ENCODE peak calls at places on chromosomes 2 and 18, in ten cellular contexts. One of them, this sample, is unnamed.

GRCh38 chr2:143426296-143426695 is 297.1 kb downstream of the ARHGAP15 start:
- DNase-seq in dermis blood vessel endothelial cell: no peak
- DNase-seq in fibroblast of pulmonary artery: peak; percentile 64
- DNase-seq in T-helper 2 cell: no peak
- DNase-seq in endothelial cell: no peak
- DNase-seq in cardiac fibroblast: peak; percentile 42
- DNase-seq in stimulated activated CD4-positive, alpha-beta T cell treated with anti-CD3 and anti-CD28 coated beads, Interleukin-1b, Interleukin-23, amount 100 ng/mL, for 1 hour: no peak
- DNase-seq in stimulated activated effector memory CD8-positive, alpha-beta T cell treated with anti-CD3 and anti-CD28 coated beads, Interleukin-12 subunit alpha, Interleukin-12 subunit beta, amount 100 ng/mL, for 72 hours: no peak
- DNase-seq in right lobe of liver: no peak
- DNase-seq in caudate nucleus: no peak
- DNase-seq in this sample: no peak

GRCh38 chr18:68660355-68661183 is 54.3 kb downstream of the TMX3 start:
- DNase-seq in dermis blood vessel endothelial cell: peak; percentile 60
- DNase-seq in fibroblast of pulmonary artery: peak; percentile 75
- DNase-seq in T-helper 2 cell: no peak
- DNase-seq in endothelial cell: no peak
- DNase-seq in cardiac fibroblast: peak; percentile 74
- DNase-seq in stimulated activated CD4-positive, alpha-beta T cell treated with anti-CD3 and anti-CD28 coated beads, Interleukin-1b, Interleukin-23, amount 100 ng/mL, for 1 hour: no peak
- DNase-seq in stimulated activated effector memory CD8-positive, alpha-beta T cell treated with anti-CD3 and anti-CD28 coated beads, Interleukin-12 subunit alpha, Interleukin-12 subunit beta, amount 100 ng/mL, for 72 hours: no peak
- DNase-seq in right lobe of liver: no peak
- DNase-seq in caudate nucleus: no peak
- DNase-seq in this sample: no peak

GRCh38 chr2:105261061-105261460 is 19.5 kb downstream of the GPR45 start:
- DNase-seq in dermis blood vessel endothelial cell: no peak
- DNase-seq in fibroblast of pulmonary artery: peak; percentile 84
- DNase-seq in T-helper 2 cell: no peak
- DNase-seq in endothelial cell: no peak
- DNase-seq in cardiac fibroblast: peak; percentile 80
- DNase-seq in stimulated activated CD4-positive, alpha-beta T cell treated with anti-CD3 and anti-CD28 coated beads, Interleukin-1b, Interleukin-23, amount 100 ng/mL, for 1 hour: no peak
- DNase-seq in stimulated activated effector memory CD8-positive, alpha-beta T cell treated with anti-CD3 and anti-CD28 coated beads, Interleukin-12 subunit alpha, Interleukin-12 subunit beta, amount 100 ng/mL, for 72 hours: no peak
- DNase-seq in right lobe of liver: no peak
- DNase-seq in caudate nucleus: no peak
- DNase-seq in this sample: peak; percentile 11

GRCh38 chr2:187354653-187355052 is 93.4 kb downstream of the CALCRL start:
- DNase-seq in dermis blood vessel endothelial cell: no peak
- DNase-seq in fibroblast of pulmonary artery: no peak
- DNase-seq in T-helper 2 cell: no peak
- DNase-seq in endothelial cell: no peak
- DNase-seq in cardiac fibroblast: no peak
- DNase-seq in stimulated activated CD4-positive, alpha-beta T cell treated with anti-CD3 and anti-CD28 coated beads, Interleukin-1b, Interleukin-23, amount 100 ng/mL, for 1 hour: no peak
- DNase-seq in stimulated activated effector memory CD8-positive, alpha-beta T cell treated with anti-CD3 and anti-CD28 coated beads, Interleukin-12 subunit alpha, Interleukin-12 subunit beta, amount 100 ng/mL, for 72 hours: no peak
- DNase-seq in right lobe of liver: no peak
- DNase-seq in caudate nucleus: no peak
- DNase-seq in this sample: no peak

GRCh38 chr2:59664946-59665345 is 888.5 kb downstream of the BCL11A start:
- DNase-seq in dermis blood vessel endothelial cell: no peak
- DNase-seq in fibroblast of pulmonary artery: no peak
- DNase-seq in T-helper 2 cell: no peak
- DNase-seq in endothelial cell: no peak
- DNase-seq in cardiac fibroblast: no peak
- DNase-seq in stimulated activated CD4-positive, alpha-beta T cell treated with anti-CD3 and anti-CD28 coated beads, Interleukin-1b, Interleukin-23, amount 100 ng/mL, for 1 hour: no peak
- DNase-seq in stimulated activated effector memory CD8-positive, alpha-beta T cell treated with anti-CD3 and anti-CD28 coated beads, Interleukin-12 subunit alpha, Interleukin-12 subunit beta, amount 100 ng/mL, for 72 hours: no peak
- DNase-seq in right lobe of liver: no peak
- DNase-seq in caudate nucleus: no peak
- DNase-seq in this sample: no peak

GRCh38 chr2:133241231-133241575 is 327.1 kb downstream of the NCKAP5 start:
- DNase-seq in dermis blood vessel endothelial cell: no peak
- DNase-seq in fibroblast of pulmonary artery: no peak
- DNase-seq in T-helper 2 cell: no peak
- DNase-seq in endothelial cell: no peak
- DNase-seq in cardiac fibroblast: peak; percentile 3
- DNase-seq in stimulated activated CD4-positive, alpha-beta T cell treated with anti-CD3 and anti-CD28 coated beads, Interleukin-1b, Interleukin-23, amount 100 ng/mL, for 1 hour: no peak
- DNase-seq in stimulated activated effector memory CD8-positive, alpha-beta T cell treated with anti-CD3 and anti-CD28 coated beads, Interleukin-12 subunit alpha, Interleukin-12 subunit beta, amount 100 ng/mL, for 72 hours: no peak
- DNase-seq in right lobe of liver: no peak
- DNase-seq in caudate nucleus: no peak
- DNase-seq in this sample: no peak

GRCh38 chr2:237667891-237668290 is 40.5 kb downstream of the LRRFIP1 start:
- DNase-seq in dermis blood vessel endothelial cell: no peak
- DNase-seq in fibroblast of pulmonary artery: no peak
- DNase-seq in T-helper 2 cell: no peak
- DNase-seq in endothelial cell: no peak
- DNase-seq in cardiac fibroblast: no peak
- DNase-seq in stimulated activated CD4-positive, alpha-beta T cell treated with anti-CD3 and anti-CD28 coated beads, Interleukin-1b, Interleukin-23, amount 100 ng/mL, for 1 hour: no peak
- DNase-seq in stimulated activated effector memory CD8-positive, alpha-beta T cell treated with anti-CD3 and anti-CD28 coated beads, Interleukin-12 subunit alpha, Interleukin-12 subunit beta, amount 100 ng/mL, for 72 hours: no peak
- DNase-seq in right lobe of liver: no peak
- DNase-seq in caudate nucleus: no peak
- DNase-seq in this sample: no peak

GRCh38 chr2:239930378-239930777 is 94.8 kb downstream of the NDUFA10 start:
- DNase-seq in dermis blood vessel endothelial cell: no peak
- DNase-seq in fibroblast of pulmonary artery: no peak
- DNase-seq in T-helper 2 cell: no peak
- DNase-seq in endothelial cell: peak; percentile 1
- DNase-seq in cardiac fibroblast: no peak
- DNase-seq in stimulated activated CD4-positive, alpha-beta T cell treated with anti-CD3 and anti-CD28 coated beads, Interleukin-1b, Interleukin-23, amount 100 ng/mL, for 1 hour: no peak
- DNase-seq in stimulated activated effector memory CD8-positive, alpha-beta T cell treated with anti-CD3 and anti-CD28 coated beads, Interleukin-12 subunit alpha, Interleukin-12 subunit beta, amount 100 ng/mL, for 72 hours: no peak
- DNase-seq in right lobe of liver: peak; percentile 45
- DNase-seq in caudate nucleus: no peak
- DNase-seq in this sample: no peak

GRCh38 chr2:29010946-29011649 is 30.0 kb downstream of the TOGARAM2 start:
- DNase-seq in dermis blood vessel endothelial cell: peak; percentile 13
- DNase-seq in fibroblast of pulmonary artery: peak; percentile 85
- DNase-seq in T-helper 2 cell: no peak
- DNase-seq in endothelial cell: no peak
- DNase-seq in cardiac fibroblast: peak; percentile 87
- DNase-seq in stimulated activated CD4-positive, alpha-beta T cell treated with anti-CD3 and anti-CD28 coated beads, Interleukin-1b, Interleukin-23, amount 100 ng/mL, for 1 hour: no peak
- DNase-seq in stimulated activated effector memory CD8-positive, alpha-beta T cell treated with anti-CD3 and anti-CD28 coated beads, Interleukin-12 subunit alpha, Interleukin-12 subunit beta, amount 100 ng/mL, for 72 hours: peak; percentile 84
- DNase-seq in right lobe of liver: no peak
- DNase-seq in caudate nucleus: no peak
- DNase-seq in this sample: no peak

GRCh38 chr2:15628899-15629855 is 37.5 kb downstream of the DDX1 start:
- DNase-seq in dermis blood vessel endothelial cell: no peak
- DNase-seq in fibroblast of pulmonary artery: no peak
- DNase-seq in T-helper 2 cell: no peak
- DNase-seq in endothelial cell: no peak
- DNase-seq in cardiac fibroblast: no peak
- DNase-seq in stimulated activated CD4-positive, alpha-beta T cell treated with anti-CD3 and anti-CD28 coated beads, Interleukin-1b, Interleukin-23, amount 100 ng/mL, for 1 hour: no peak
- DNase-seq in stimulated activated effector memory CD8-positive, alpha-beta T cell treated with anti-CD3 and anti-CD28 coated beads, Interleukin-12 subunit alpha, Interleukin-12 subunit beta, amount 100 ng/mL, for 72 hours: no peak
- DNase-seq in right lobe of liver: no peak
- DNase-seq in caudate nucleus: no peak
- DNase-seq in this sample: no peak

GRCh38 chr2:236663671-236664101 is 94.1 kb downstream of the ACKR3 start:
- DNase-seq in dermis blood vessel endothelial cell: no peak
- DNase-seq in fibroblast of pulmonary artery: peak; percentile 69
- DNase-seq in T-helper 2 cell: no peak
- DNase-seq in endothelial cell: no peak
- DNase-seq in cardiac fibroblast: peak; percentile 93
- DNase-seq in stimulated activated CD4-positive, alpha-beta T cell treated with anti-CD3 and anti-CD28 coated beads, Interleukin-1b, Interleukin-23, amount 100 ng/mL, for 1 hour: no peak
- DNase-seq in stimulated activated effector memory CD8-positive, alpha-beta T cell treated with anti-CD3 and anti-CD28 coated beads, Interleukin-12 subunit alpha, Interleukin-12 subunit beta, amount 100 ng/mL, for 72 hours: no peak
- DNase-seq in right lobe of liver: no peak
- DNase-seq in caudate nucleus: no peak
- DNase-seq in this sample: peak; percentile 41

GRCh38 chr2:143629344-143629743 is 500.1 kb downstream of the ARHGAP15 start:
- DNase-seq in dermis blood vessel endothelial cell: no peak
- DNase-seq in fibroblast of pulmonary artery: peak; percentile 30
- DNase-seq in T-helper 2 cell: no peak
- DNase-seq in endothelial cell: no peak
- DNase-seq in cardiac fibroblast: peak; percentile 33
- DNase-seq in stimulated activated CD4-positive, alpha-beta T cell treated with anti-CD3 and anti-CD28 coated beads, Interleukin-1b, Interleukin-23, amount 100 ng/mL, for 1 hour: no peak
- DNase-seq in stimulated activated effector memory CD8-positive, alpha-beta T cell treated with anti-CD3 and anti-CD28 coated beads, Interleukin-12 subunit alpha, Interleukin-12 subunit beta, amount 100 ng/mL, for 72 hours: no peak
- DNase-seq in right lobe of liver: no peak
- DNase-seq in caudate nucleus: no peak
- DNase-seq in this sample: peak; percentile 24

GRCh38 chr2:188786368-188786781 is 187.8 kb upstream of the COL3A1 start:
- DNase-seq in dermis blood vessel endothelial cell: peak; percentile 45
- DNase-seq in fibroblast of pulmonary artery: peak; percentile 94
- DNase-seq in T-helper 2 cell: no peak
- DNase-seq in endothelial cell: no peak
- DNase-seq in cardiac fibroblast: peak; percentile 92
- DNase-seq in stimulated activated CD4-positive, alpha-beta T cell treated with anti-CD3 and anti-CD28 coated beads, Interleukin-1b, Interleukin-23, amount 100 ng/mL, for 1 hour: no peak
- DNase-seq in stimulated activated effector memory CD8-positive, alpha-beta T cell treated with anti-CD3 and anti-CD28 coated beads, Interleukin-12 subunit alpha, Interleukin-12 subunit beta, amount 100 ng/mL, for 72 hours: no peak
- DNase-seq in right lobe of liver: no peak
- DNase-seq in caudate nucleus: no peak
- DNase-seq in this sample: no peak

GRCh38 chr2:7773362-7773973 is 856.3 kb downstream of the RNF144A start:
- DNase-seq in dermis blood vessel endothelial cell: no peak
- DNase-seq in fibroblast of pulmonary artery: no peak
- DNase-seq in T-helper 2 cell: no peak
- DNase-seq in endothelial cell: no peak
- DNase-seq in cardiac fibroblast: no peak
- DNase-seq in stimulated activated CD4-positive, alpha-beta T cell treated with anti-CD3 and anti-CD28 coated beads, Interleukin-1b, Interleukin-23, amount 100 ng/mL, for 1 hour: no peak
- DNase-seq in stimulated activated effector memory CD8-positive, alpha-beta T cell treated with anti-CD3 and anti-CD28 coated beads, Interleukin-12 subunit alpha, Interleukin-12 subunit beta, amount 100 ng/mL, for 72 hours: peak; percentile 77
- DNase-seq in right lobe of liver: no peak
- DNase-seq in caudate nucleus: no peak
- DNase-seq in this sample: no peak

GRCh38 chr2:127074358-127074757 is 32.6 kb downstream of the BIN1 start:
- DNase-seq in dermis blood vessel endothelial cell: no peak
- DNase-seq in fibroblast of pulmonary artery: no peak
- DNase-seq in T-helper 2 cell: no peak
- DNase-seq in endothelial cell: no peak
- DNase-seq in cardiac fibroblast: no peak
- DNase-seq in stimulated activated CD4-positive, alpha-beta T cell treated with anti-CD3 and anti-CD28 coated beads, Interleukin-1b, Interleukin-23, amount 100 ng/mL, for 1 hour: no peak
- DNase-seq in stimulated activated effector memory CD8-positive, alpha-beta T cell treated with anti-CD3 and anti-CD28 coated beads, Interleukin-12 subunit alpha, Interleukin-12 subunit beta, amount 100 ng/mL, for 72 hours: no peak
- DNase-seq in right lobe of liver: no peak
- DNase-seq in caudate nucleus: no peak
- DNase-seq in this sample: no peak

This sample was measured in T1000.